ENCODE peak calls at places on chromosomes 5 and 9, in seven cellular contexts. Y is tibial artery; S is adrenal gland; N is psoas muscle; J is hepatocyte; O is left lung; C is CD8-positive, alpha-beta T cell. H is an unnamed sample. For H3K9me3, the result is how much of the 10 kb centered on the place peaks cover.

GRCh38 chr9:110555971-110556370 is 23.6 kb downstream of the SVEP1 start:
- DNase-seq in Y (peak), S (peak), N (peak), J (peak), O (no peak), C (no peak), H (no peak)

GRCh38 chr9:131719262-131719908 is 20.5 kb downstream of the RAPGEF1 start:
- DNase-seq in Y (no peak), S (no peak), N (no peak), J (no peak), O (no peak), C (no peak), H (no peak)

GRCh38 chr9:36980148-36980974 is 53.7 kb downstream of the PAX5 start:
- DNase-seq in Y (no peak), S (no peak), N (no peak), J (no peak), O (no peak), C (no peak), H (no peak)

GRCh38 chr5:133527311-133527710 is 85.0 kb downstream of the FSTL4 start:
- DNase-seq in Y (no peak), S (no peak), N (no peak), J (peak), O (no peak), C (no peak), H (no peak)

GRCh38 chr5:118968406-118968911 is 19.9 kb downstream of the DTWD2 start:
- DNase-seq in Y (no peak), S (no peak), N (no peak), J (no peak), O (no peak), C (no peak), H (no peak)

GRCh38 chr5:178577376-178577839 is 12.8 kb downstream of the COL23A1 start:
- DNase-seq in Y (no peak), S (peak), N (no peak), J (no peak), O (no peak), C (no peak), H (no peak)

GRCh38 chr9:123834907-123835562 is 94.9 kb downstream of the DENND1A start:
- DNase-seq in Y (no peak), S (no peak), N (no peak), J (no peak), O (no peak), C (no peak), H (no peak)

GRCh38 chr9:117088786-117089185 is 326.1 kb downstream of the ASTN2 start:
- DNase-seq in Y (no peak), S (no peak), N (no peak), J (no peak), O (no peak), C (no peak), H (no peak)

GRCh38 chr9:114928092-114928491 is 2.3 kb downstream of the TNFSF8 start:
- DNase-seq in Y (no peak), S (no peak), N (no peak), J (no peak), O (no peak), C (no peak), H (no peak)

GRCh38 chr5:78004559-78004958 is 228.4 kb upstream of the TBCA start:
- DNase-seq in Y (no peak), S (no peak), N (no peak), J (no peak), O (no peak), C (no peak), H (no peak)

GRCh38 chr5:94082405-94082804 is 341.0 kb upstream of the POU5F2 start:
- DNase-seq in Y (no peak), S (no peak), N (no peak), J (no peak), O (no peak), C (no peak), H (no peak)

GRCh38 chr5:157479612-157480510 is 19.8 kb downstream of the NIPAL4 start:
- DNase-seq in Y (no peak), S (no peak), N (no peak), J (no peak), O (no peak), C (no peak), H (no peak)

GRCh38 chr9:13279284-13280162 is at the start of gene MPDZ:
- DNase-seq in Y (peak), S (peak), N (peak), J (peak), O (peak), C (no peak), H (peak)

GRCh38 chr9:29730096-29730621 is 2156.9 kb upstream of the C9orf72 start:
- DNase-seq in Y (no peak), S (no peak), N (no peak), J (peak), O (no peak), C (no peak), H (no peak)

GRCh38 chr9:17802249-17802857 is 223.5 kb downstream of the SH3GL2 start:
- DNase-seq in Y (no peak), S (no peak), N (no peak), J (no peak), O (no peak), C (no peak), H (no peak)

GRCh38 chr5:151005975-151006576 is 14.3 kb upstream of the GPX3 start:
- DNase-seq in Y (peak), S (peak), N (peak), J (peak), O (no peak), C (no peak), H (peak)

GRCh38 chr9:93963969-93964368 is 8.8 kb upstream of the BARX1 start:
- DNase-seq in Y (no peak), S (peak), N (no peak), J (no peak), O (no peak), C (no peak), H (no peak)

GRCh38 chr5:180470361-180470760 is 23.8 kb upstream of the CNOT6 start:
- DNase-seq in Y (no peak), S (no peak), N (no peak), J (no peak), O (peak), C (no peak), H (peak)

GRCh38 chr5:148491015-148491792 is 107.4 kb downstream of the FBXO38 start:
- DNase-seq in Y (no peak), S (no peak), N (no peak), J (no peak), O (no peak), C (no peak), H (no peak)

GRCh38 chr5:32880781-32881180 is 169.7 kb downstream of the NPR3 start:
- DNase-seq in Y (no peak), S (no peak), N (no peak), J (no peak), O (no peak), C (no peak), H (no peak)

GRCh38 chr9:649128-650074 is 192.1 kb upstream of the DMRT1 start:
- DNase-seq in Y (no peak), S (no peak), N (no peak), J (no peak), O (no peak), C (no peak), H (no peak)

GRCh38 chr5:38780950-38781349 is 64.9 kb upstream of the OSMR start:
- DNase-seq in Y (peak), S (peak), N (peak), J (peak), O (no peak), C (no peak), H (peak)

GRCh38 chr5:178116406-178116885 is 3.1 kb downstream of the N4BP3 start:
- DNase-seq in Y (no peak), S (no peak), N (no peak), J (no peak), O (no peak), C (peak), H (peak)

GRCh38 chr9:12934515-12935301 is 159.9 kb downstream of the LURAP1L start:
- DNase-seq in Y (no peak), S (no peak), N (no peak), J (no peak), O (no peak), C (no peak), H (no peak)

GRCh38 chr9:105993051-105993854 is 298.9 kb downstream of the TMEM38B start:
- DNase-seq in Y (no peak), S (no peak), N (no peak), J (no peak), O (peak), C (no peak), H (no peak)

GRCh38 chr5:55966284-55966683 is 28.5 kb downstream of the IL6ST start:
- DNase-seq in Y (no peak), S (no peak), N (no peak), J (no peak), O (no peak), C (no peak), H (no peak)

GRCh38 chr5:76582252-76583162 is 40.7 kb downstream of the F2RL2 start:
- DNase-seq in Y (no peak), S (no peak), N (no peak), J (peak), O (no peak), C (no peak), H (no peak)

GRCh38 chr5:153573326-153574033 is 83.0 kb downstream of the GRIA1 start:
- DNase-seq in Y (no peak), S (no peak), N (no peak), J (no peak), O (no peak), C (no peak), H (no peak)

GRCh38 chr9:112338561-112338960 is 5.1 kb upstream of the PTBP3 start:
- DNase-seq in Y (no peak), S (no peak), N (no peak), J (peak), O (no peak), C (no peak), H (no peak)

GRCh38 chr5:83467315-83468044 is 4.1 kb upstream of the VCAN start:
- DNase-seq in Y (peak), S (no peak), N (peak), J (no peak), O (peak), C (no peak), H (no peak)

GRCh38 chr5:58683567-58683966 is 100.7 kb downstream of the RAB3C start:
- DNase-seq in Y (no peak), S (no peak), N (no peak), J (no peak), O (no peak), C (no peak), H (no peak)

GRCh38 chr9:105027082-105027481 is 99.1 kb upstream of the ABCA1 start:
- DNase-seq in Y (no peak), S (no peak), N (no peak), J (no peak), O (no peak), C (no peak), H (no peak)

GRCh38 chr5:110414360-110414759 is 312.1 kb downstream of the TMEM232 start:
- DNase-seq in Y (no peak), S (no peak), N (no peak), J (peak), O (no peak), C (no peak), H (no peak)

GRCh38 chr5:80220268-80220897 is 35.5 kb downstream of the SERINC5 start:
- DNase-seq in Y (no peak), S (no peak), N (no peak), J (no peak), O (no peak), C (no peak), H (no peak)

GRCh38 chr9:108416321-108416720 is 439.5 kb downstream of the ACTL7B start:
- DNase-seq in Y (no peak), S (no peak), N (no peak), J (peak), O (no peak), C (no peak), H (no peak)

GRCh38 chr5:43432486-43433365 is 20.5 kb upstream of the CCL28 start:
- DNase-seq in Y (peak), S (peak), N (peak), J (peak), O (peak), C (no peak), H (peak)

GRCh38 chr5:172145870-172146747 is 41.9 kb downstream of the STK10 start:
- DNase-seq in Y (no peak), S (no peak), N (no peak), J (no peak), O (no peak), C (no peak), H (no peak)

GRCh38 chr9:110580850-110581249 is 1.3 kb upstream of the SVEP1 start:
- DNase-seq in Y (no peak), S (no peak), N (no peak), J (no peak), O (no peak), C (no peak), H (no peak)

GRCh38 chr5:151755383-151755782 is 3.0 kb downstream of the ATOX1 start:
- DNase-seq in Y (no peak), S (peak), N (no peak), J (peak), O (no peak), C (no peak), H (no peak)

GRCh38 chr9:71879644-71880174 is 31.3 kb downstream of the ABHD17B start:
- DNase-seq in Y (no peak), S (no peak), N (no peak), J (no peak), O (no peak), C (no peak), H (no peak)
- H3K9me3 ChIP-seq in Y (under half), S (under half), N (under half), J (under half), O (under half), C (under half), H (under half)

GRCh38 chr9:90219548-90220118 is 423.0 kb downstream of the DIRAS2 start:
- DNase-seq in Y (no peak), S (no peak), N (no peak), J (peak), O (peak), C (peak), H (peak)
- TF ChIP-seq CTCF in Y (peak), S (peak), N (no peak), J (peak), O (peak), C (no peak), H (peak)

GRCh38 chr5:2178528-2178927 is 295.8 kb upstream of the IRX4 start:
- DNase-seq in Y (no peak), S (no peak), N (no peak), J (no peak), O (no peak), C (no peak), H (peak)
- H3K9me3 ChIP-seq in Y (under half), S (under half), N (under half), J (under half), O (under half), C (under half), H (under half)

GRCh38 chr9:136629879-136630661 is 32.6 kb upstream of the EGFL7 start:
- DNase-seq in Y (no peak), S (no peak), N (peak), J (peak), O (peak), C (peak), H (peak)
- TF ChIP-seq CTCF in Y (peak), S (peak), N (peak), J (peak), O (peak), C (no peak), H (peak)

GRCh38 chr5:3348576-3349535 is 246.8 kb upstream of the IRX1 start:
- DNase-seq in Y (no peak), S (peak), N (peak), J (no peak), O (no peak), C (no peak), H (peak)
- H3K9me3 ChIP-seq in Y (under half), S (under half), N (under half), J (under half), O (under half), C (under half), H (under half)

GRCh38 chr9:88813810-88814209 is 177.5 kb upstream of the S1PR3 start:
- DNase-seq in Y (no peak), S (no peak), N (no peak), J (no peak), O (no peak), C (no peak), H (no peak)
- TF ChIP-seq CTCF in Y (no peak), S (no peak), N (no peak), J (no peak), O (no peak), C (no peak), H (no peak)

H was measured in Peyer's patch.